ENCODE peak calls at places on chromosome 10, in seven cellular contexts. K is NCI-H460; V is CD4-positive, alpha-beta T cell; O is Calu3; N is bronchial epithelial cell; D is activated T-cell treated with anti-CD3 and anti-CD28 coated beads for 1 hour; M is NCI-H1417. R is an unnamed sample.

GRCh38 chr10:110821508-110821907 is 50.2 kb upstream of the PDCD4 start:
- DNase-seq in K (no peak), V (no peak), O (no peak), N (no peak), D (no peak), M (no peak), R (no peak)

GRCh38 chr10:48343106-48343505 is 36.6 kb downstream of the MAPK8 start:
- DNase-seq in K (no peak), V (no peak), O (no peak), N (no peak), D (no peak), M (no peak), R (no peak)

GRCh38 chr10:45135836-45136235 is 135.1 kb downstream of the ZNF22 start:
- DNase-seq in K (no peak), V (no peak), O (no peak), N (no peak), D (no peak), M (peak), R (no peak)

GRCh38 chr10:23422003-23422411 is 16.9 kb upstream of the OTUD1 start:
- DNase-seq in K (no peak), V (no peak), O (peak), N (no peak), D (no peak), M (no peak), R (no peak)

GRCh38 chr10:99850767-99851127 is 68.3 kb downstream of the ABCC2 start:
- DNase-seq in K (no peak), V (no peak), O (no peak), N (no peak), D (no peak), M (no peak), R (no peak)

GRCh38 chr10:75772153-75772887 is 340.9 kb downstream of the LRMDA start:
- DNase-seq in K (no peak), V (no peak), O (no peak), N (peak), D (no peak), M (no peak), R (no peak)

GRCh38 chr10:97612386-97612785 is 20.9 kb downstream of the MORN4 start:
- DNase-seq in K (peak), V (no peak), O (peak), N (peak), D (no peak), M (peak), R (peak)

GRCh38 chr10:61902448-61903183 is 1.1 kb downstream of the ARID5B start:
- DNase-seq in K (no peak), V (peak), O (peak), N (peak), D (peak), M (peak), R (no peak)

GRCh38 chr10:43868362-43868672 is 219.6 kb upstream of the ZNF32 start:
- DNase-seq in K (no peak), V (no peak), O (no peak), N (no peak), D (no peak), M (no peak), R (no peak)

GRCh38 chr10:49053998-49054692 is 61.2 kb downstream of the VSTM4 start:
- DNase-seq in K (no peak), V (no peak), O (no peak), N (no peak), D (no peak), M (no peak), R (no peak)